ENCODE peak calls at places on chromosome 4, in ten cellular contexts. I, Q, K, C, U, H, E, R, P and Y are unnamed samples.

GRCh38 chr4:65661469-65661868 is 8.8 kb downstream of the EPHA5 start:
- DNase-seq in H (no peak), P (no peak), U (peak; percentile 35), K (no peak), R (no peak), E (no peak), Q (no peak), I (no peak), C (no peak), Y (no peak)

GRCh38 chr4:57499786-57500185 is 389.6 kb upstream of the IGFBP7 start:
- DNase-seq in P (no peak), K (no peak), E (no peak), U (no peak), I (no peak), H (no peak), Q (no peak), C (no peak), R (no peak), Y (no peak)

GRCh38 chr4:184232212-184232611 is 14.5 kb upstream of the ENPP6 start:
- DNase-seq in Q (no peak), I (no peak), U (no peak), R (no peak), P (no peak), H (peak; percentile 60), K (peak; percentile 84), C (no peak), E (no peak), Y (no peak)

GRCh38 chr4:65383589-65384305 is 286.5 kb downstream of the EPHA5 start:
- DNase-seq in U (no peak), I (no peak), C (no peak), Q (peak; percentile 4), R (peak; percentile 0), E (no peak), P (no peak), K (no peak), H (no peak), Y (no peak)

GRCh38 chr4:176885224-176885623 is 92.5 kb upstream of the VEGFC start:
- DNase-seq in R (no peak), C (no peak), I (no peak), Q (no peak), H (no peak), P (no peak), U (no peak), E (no peak), K (no peak), Y (no peak)

GRCh38 chr4:149161247-149161646 is 654.4 kb downstream of the IQCM start:
- DNase-seq in Q (peak; percentile 11), C (no peak), R (no peak), U (no peak), K (no peak), P (no peak), I (no peak), E (no peak), H (no peak), Y (no peak)

GRCh38 chr4:187996502-187997177 is 1.1 kb downstream of the ZFP42 start:
- DNase-seq in H (no peak), P (no peak), K (no peak), R (no peak), C (no peak), E (no peak), I (no peak), Q (peak; percentile 27), U (no peak), Y (no peak)

GRCh38 chr4:17605236-17605635 is 9.2 kb upstream of the MED28 start:
- DNase-seq in I (no peak), P (no peak), R (no peak), H (no peak), E (no peak), U (no peak), C (no peak), K (no peak), Q (no peak), Y (no peak)

GRCh38 chr4:74632634-74633033 is 161.7 kb downstream of the BTC start:
- DNase-seq in U (no peak), I (no peak), H (no peak), E (no peak), K (no peak), R (no peak), Q (peak; percentile 98), P (peak; percentile 15), C (no peak), Y (peak; percentile 3)

GRCh38 chr4:136935305-136935704 is 597.0 kb downstream of the PCDH18 start:
- DNase-seq in I (no peak), U (no peak), P (no peak), H (no peak), C (no peak), R (no peak), E (no peak), K (no peak), Q (no peak), Y (no peak)

GRCh38 chr4:53633608-53634007 is 42.3 kb upstream of the LNX1 start:
- DNase-seq in P (peak; percentile 54), I (no peak), R (no peak), U (no peak), C (no peak), K (peak; percentile 92), E (no peak), Q (peak; percentile 61), H (peak; percentile 51), Y (no peak)

GRCh38 chr4:102139932-102140331 is 205.3 kb downstream of the SLC39A8 start:
- DNase-seq in Q (no peak), K (no peak), C (no peak), R (no peak), E (no peak), H (no peak), I (no peak), P (no peak), U (no peak), Y (no peak)

GRCh38 chr4:76752911-76753494 is 144.9 kb downstream of the SOWAHB start:
- DNase-seq in P (no peak), I (no peak), K (peak; percentile 90), H (no peak), E (no peak), Q (peak; percentile 93), R (no peak), C (no peak), U (no peak), Y (no peak)

GRCh38 chr4:158788608-158789007 is 19.8 kb downstream of the FNIP2 start:
- DNase-seq in H (no peak), U (no peak), Q (no peak), R (no peak), I (no peak), K (no peak), C (no peak), P (no peak), E (no peak), Y (no peak)

GRCh38 chr4:243407-243806 is 61.9 kb downstream of the ZNF732 start:
- DNase-seq in R (no peak), H (no peak), K (no peak), E (no peak), C (no peak), U (no peak), I (peak; percentile 49), Q (no peak), P (no peak), Y (no peak)

GRCh38 chr4:109184421-109184956 is 118.0 kb downstream of the COL25A1 start:
- DNase-seq in P (peak; percentile 22), C (no peak), H (no peak), E (no peak), U (no peak), I (no peak), Q (peak; percentile 36), R (no peak), K (no peak), Y (no peak)

GRCh38 chr4:157980158-157980557 is 192.7 kb downstream of the GASK1B start:
- DNase-seq in E (no peak), P (no peak), R (no peak), H (no peak), I (no peak), U (no peak), Q (no peak), C (no peak), K (no peak), Y (no peak)

GRCh38 chr4:30330894-30331652 is 389.1 kb upstream of the PCDH7 start:
- DNase-seq in I (no peak), C (no peak), E (no peak), H (no peak), Q (no peak), U (peak; percentile 41), K (no peak), P (no peak), R (no peak), Y (no peak)
- H3K9me3 ChIP-seq in I (no peaks in the 10 kb centered on the region), C (no peaks in the 10 kb centered on the region), E (no peaks in the 10 kb centered on the region), H (no peaks in the 10 kb centered on the region), Q (no peaks in the 10 kb centered on the region), U (no peaks in the 10 kb centered on the region), K (peaks cover 3% of the 10 kb centered on the region), P (no peaks in the 10 kb centered on the region), R (no peaks in the 10 kb centered on the region), Y (peaks cover 8% of the 10 kb centered on the region)

GRCh38 chr4:169955521-169955920 is 70.7 kb downstream of the MFAP3L start:
- DNase-seq in K (no peak), R (no peak), C (no peak), Q (no peak), H (no peak), P (no peak), U (no peak), I (no peak), E (no peak), Y (no peak)

GRCh38 chr4:169948271-169948670 is 77.9 kb downstream of the MFAP3L start:
- DNase-seq in U (no peak), H (no peak), Q (no peak), R (no peak), E (no peak), K (no peak), P (no peak), C (no peak), I (no peak), Y (no peak)

GRCh38 chr4:169956441-169956840 is 69.8 kb downstream of the MFAP3L start:
- DNase-seq in E (no peak), R (no peak), C (no peak), U (no peak), I (no peak), Q (no peak), P (no peak), H (no peak), K (no peak), Y (no peak)

GRCh38 chr4:169957785-169958184 is 68.4 kb downstream of the MFAP3L start:
- DNase-seq in E (no peak), K (no peak), H (no peak), Q (no peak), R (no peak), P (no peak), U (no peak), C (no peak), I (no peak), Y (no peak)

GRCh38 chr4:169952236-169953088 is 73.7 kb downstream of the MFAP3L start:
- DNase-seq in H (no peak), Q (no peak), E (no peak), I (no peak), K (no peak), C (no peak), P (no peak), U (no peak), R (no peak), Y (no peak)
- H3K9me3 ChIP-seq in H (no peaks in the 10 kb centered on the region), Q (no peaks in the 10 kb centered on the region), E (no peaks in the 10 kb centered on the region), I (no peaks in the 10 kb centered on the region), K (no peaks in the 10 kb centered on the region), C (no peaks in the 10 kb centered on the region), P (no peaks in the 10 kb centered on the region), U (no peaks in the 10 kb centered on the region), R (no peaks in the 10 kb centered on the region), Y (no peaks in the 10 kb centered on the region)

GRCh38 chr4:41748074-41748787 is at the start of gene PHOX2B:
- DNase-seq in Q (no peak), K (peak; percentile 78), H (no peak), C (no peak), R (no peak), P (no peak), E (no peak), I (no peak), U (no peak), Y (no peak)
- H3K9me3 ChIP-seq in Q (no peaks in the 10 kb centered on the region), K (peaks cover 4% of the 10 kb centered on the region), H (no peaks in the 10 kb centered on the region), C (no peaks in the 10 kb centered on the region), R (no peaks in the 10 kb centered on the region), P (no peaks in the 10 kb centered on the region), E (no peaks in the 10 kb centered on the region), I (no peaks in the 10 kb centered on the region), U (no peaks in the 10 kb centered on the region), Y (peaks cover 7% of the 10 kb centered on the region)

GRCh38 chr4:131635191-131635590 is 1513.9 kb upstream of the PCDH10 start:
- DNase-seq in R (no peak), E (no peak), U (no peak), Q (no peak), H (no peak), C (no peak), P (no peak), I (no peak), K (no peak), Y (no peak)
- H3K9me3 ChIP-seq in R (no peaks in the 10 kb centered on the region), E (no peaks in the 10 kb centered on the region), U (no peaks in the 10 kb centered on the region), Q (no peaks in the 10 kb centered on the region), H (no peaks in the 10 kb centered on the region), C (no peaks in the 10 kb centered on the region), P (no peaks in the 10 kb centered on the region), I (peaks cover 3% of the 10 kb centered on the region), K (no peaks in the 10 kb centered on the region), Y (peaks cover 5% of the 10 kb centered on the region)